ENCODE peak calls at places on chromosomes 1 and 21, in nine cellular contexts. One of them, this sample, is unnamed.

GRCh38 chr21:42010507-42011493 is 640 bp upstream of the ZBTB21 start:
- DNase-seq in brain microvascular endothelial cell: no peak
- DNase-seq in tibial artery: no peak
- DNase-seq in mammary epithelial cell: peak; percentile 37
- DNase-seq in mucosa of descending colon: peak; percentile 47
- DNase-seq in GM06990: no peak
- DNase-seq in psoas muscle: peak; percentile 28
- DNase-seq in upper lobe of left lung: no peak
- DNase-seq in MM.1S: peak; percentile 69
- DNase-seq in this sample: no peak

GRCh38 chr1:234581063-234581714 is 28.8 kb downstream of the IRF2BP2 start:
- DNase-seq in brain microvascular endothelial cell: no peak
- DNase-seq in tibial artery: no peak
- DNase-seq in mammary epithelial cell: no peak
- DNase-seq in mucosa of descending colon: no peak
- DNase-seq in GM06990: no peak
- DNase-seq in psoas muscle: no peak
- DNase-seq in upper lobe of left lung: no peak
- DNase-seq in MM.1S: no peak
- DNase-seq in this sample: no peak

GRCh38 chr1:65949933-65950332 is 157.2 kb downstream of the PDE4B start:
- DNase-seq in brain microvascular endothelial cell: no peak
- DNase-seq in tibial artery: no peak
- DNase-seq in mammary epithelial cell: no peak
- DNase-seq in mucosa of descending colon: no peak
- DNase-seq in GM06990: no peak
- DNase-seq in psoas muscle: no peak
- DNase-seq in upper lobe of left lung: no peak
- DNase-seq in MM.1S: no peak
- DNase-seq in this sample: no peak

GRCh38 chr1:24202556-24202955 is 15.5 kb upstream of the IFNLR1 start:
- DNase-seq in brain microvascular endothelial cell: no peak
- DNase-seq in tibial artery: no peak
- DNase-seq in mammary epithelial cell: no peak
- DNase-seq in mucosa of descending colon: no peak
- DNase-seq in GM06990: no peak
- DNase-seq in psoas muscle: no peak
- DNase-seq in upper lobe of left lung: peak; percentile 34
- DNase-seq in MM.1S: no peak
- DNase-seq in this sample: no peak

GRCh38 chr1:31324992-31325391 is 28.2 kb downstream of the ZCCHC17 start:
- DNase-seq in brain microvascular endothelial cell: no peak
- DNase-seq in tibial artery: no peak
- DNase-seq in mammary epithelial cell: no peak
- DNase-seq in mucosa of descending colon: no peak
- DNase-seq in GM06990: no peak
- DNase-seq in psoas muscle: no peak
- DNase-seq in upper lobe of left lung: no peak
- DNase-seq in MM.1S: no peak
- DNase-seq in this sample: no peak

GRCh38 chr21:45351061-45351460 is 53.9 kb upstream of the COL18A1 start:
- DNase-seq in brain microvascular endothelial cell: no peak
- DNase-seq in tibial artery: no peak
- DNase-seq in mammary epithelial cell: no peak
- DNase-seq in mucosa of descending colon: no peak
- DNase-seq in GM06990: no peak
- DNase-seq in psoas muscle: no peak
- DNase-seq in upper lobe of left lung: peak; percentile 61
- DNase-seq in MM.1S: no peak
- DNase-seq in this sample: no peak

GRCh38 chr1:211680752-211681327 is 5.4 kb upstream of the NEK2 start:
- DNase-seq in brain microvascular endothelial cell: peak; percentile 79
- DNase-seq in tibial artery: peak; percentile 49
- DNase-seq in mammary epithelial cell: peak; percentile 72
- DNase-seq in mucosa of descending colon: peak; percentile 62
- DNase-seq in GM06990: peak; percentile 73
- DNase-seq in psoas muscle: peak; percentile 59
- DNase-seq in upper lobe of left lung: peak; percentile 86
- DNase-seq in MM.1S: peak; percentile 94
- DNase-seq in this sample: peak; percentile 52

GRCh38 chr1:226891846-226892533 is 21.6 kb downstream of the PSEN2 start:
- DNase-seq in brain microvascular endothelial cell: peak; percentile 51
- DNase-seq in tibial artery: no peak
- DNase-seq in mammary epithelial cell: no peak
- DNase-seq in mucosa of descending colon: no peak
- DNase-seq in GM06990: no peak
- DNase-seq in psoas muscle: no peak
- DNase-seq in upper lobe of left lung: peak; percentile 51
- DNase-seq in MM.1S: no peak
- DNase-seq in this sample: no peak

GRCh38 chr1:233730809-233731208 is 116.9 kb downstream of the KCNK1 start:
- DNase-seq in brain microvascular endothelial cell: no peak
- DNase-seq in tibial artery: no peak
- DNase-seq in mammary epithelial cell: no peak
- DNase-seq in mucosa of descending colon: no peak
- DNase-seq in GM06990: no peak
- DNase-seq in psoas muscle: no peak
- DNase-seq in upper lobe of left lung: peak; percentile 4
- DNase-seq in MM.1S: no peak
- DNase-seq in this sample: no peak

GRCh38 chr21:16125274-16125673 is 395.5 kb downstream of the USP25 start:
- DNase-seq in brain microvascular endothelial cell: no peak
- DNase-seq in tibial artery: no peak
- DNase-seq in mammary epithelial cell: no peak
- DNase-seq in mucosa of descending colon: no peak
- DNase-seq in GM06990: no peak
- DNase-seq in psoas muscle: no peak
- DNase-seq in upper lobe of left lung: no peak
- DNase-seq in MM.1S: no peak
- DNase-seq in this sample: peak; percentile 62

GRCh38 chr1:224632381-224632871 is 16.3 kb downstream of the CNIH3 start:
- DNase-seq in brain microvascular endothelial cell: peak; percentile 91
- DNase-seq in tibial artery: no peak
- DNase-seq in mammary epithelial cell: no peak
- DNase-seq in mucosa of descending colon: no peak
- DNase-seq in GM06990: no peak
- DNase-seq in psoas muscle: no peak
- DNase-seq in upper lobe of left lung: no peak
- DNase-seq in MM.1S: no peak
- DNase-seq in this sample: no peak

GRCh38 chr1:40392206-40392605 is 18.7 kb downstream of the SMAP2 start:
- DNase-seq in brain microvascular endothelial cell: peak; percentile 57
- DNase-seq in tibial artery: no peak
- DNase-seq in mammary epithelial cell: no peak
- DNase-seq in mucosa of descending colon: no peak
- DNase-seq in GM06990: no peak
- DNase-seq in psoas muscle: no peak
- DNase-seq in upper lobe of left lung: no peak
- DNase-seq in MM.1S: no peak
- DNase-seq in this sample: no peak

GRCh38 chr1:24586970-24587820 is 31.3 kb downstream of the NCMAP start:
- DNase-seq in brain microvascular endothelial cell: peak; percentile 50
- DNase-seq in tibial artery: no peak
- DNase-seq in mammary epithelial cell: peak; percentile 39
- DNase-seq in mucosa of descending colon: peak; percentile 81
- DNase-seq in GM06990: no peak
- DNase-seq in psoas muscle: no peak
- DNase-seq in upper lobe of left lung: no peak
- DNase-seq in MM.1S: peak; percentile 77
- DNase-seq in this sample: no peak

GRCh38 chr21:41612674-41613250 is 104.8 kb upstream of the TMPRSS2 start:
- DNase-seq in brain microvascular endothelial cell: peak; percentile 42
- DNase-seq in tibial artery: peak; percentile 90
- DNase-seq in mammary epithelial cell: peak; percentile 93
- DNase-seq in mucosa of descending colon: peak; percentile 70
- DNase-seq in GM06990: no peak
- DNase-seq in psoas muscle: peak; percentile 83
- DNase-seq in upper lobe of left lung: peak; percentile 87
- DNase-seq in MM.1S: no peak
- DNase-seq in this sample: peak; percentile 97

GRCh38 chr1:230109871-230110667 is 43.0 kb downstream of the GALNT2 start:
- DNase-seq in brain microvascular endothelial cell: no peak
- DNase-seq in tibial artery: no peak
- DNase-seq in mammary epithelial cell: no peak
- DNase-seq in mucosa of descending colon: peak; percentile 40
- DNase-seq in GM06990: peak; percentile 83
- DNase-seq in psoas muscle: no peak
- DNase-seq in upper lobe of left lung: peak; percentile 34
- DNase-seq in MM.1S: peak; percentile 99
- DNase-seq in this sample: no peak

GRCh38 chr21:14878971-14879370 is 185.8 kb downstream of the NRIP1 start:
- DNase-seq in brain microvascular endothelial cell: no peak
- DNase-seq in tibial artery: no peak
- DNase-seq in mammary epithelial cell: peak; percentile 70
- DNase-seq in mucosa of descending colon: no peak
- DNase-seq in GM06990: no peak
- DNase-seq in psoas muscle: no peak
- DNase-seq in upper lobe of left lung: no peak
- DNase-seq in MM.1S: no peak
- DNase-seq in this sample: no peak

GRCh38 chr1:37605806-37606474 is 10.2 kb upstream of the GNL2 start:
- DNase-seq in brain microvascular endothelial cell: peak; percentile 3
- DNase-seq in tibial artery: no peak
- DNase-seq in mammary epithelial cell: no peak
- DNase-seq in mucosa of descending colon: no peak
- DNase-seq in GM06990: no peak
- DNase-seq in psoas muscle: no peak
- DNase-seq in upper lobe of left lung: no peak
- DNase-seq in MM.1S: no peak
- DNase-seq in this sample: no peak

GRCh38 chr1:221336141-221336540 is 405.7 kb downstream of the DUSP10 start:
- DNase-seq in brain microvascular endothelial cell: no peak
- DNase-seq in tibial artery: no peak
- DNase-seq in mammary epithelial cell: no peak
- DNase-seq in mucosa of descending colon: no peak
- DNase-seq in GM06990: no peak
- DNase-seq in psoas muscle: no peak
- DNase-seq in upper lobe of left lung: no peak
- DNase-seq in MM.1S: no peak
- DNase-seq in this sample: no peak

GRCh38 chr21:44420416-44421205 is 34.7 kb upstream of the LRRC3 start:
- DNase-seq in brain microvascular endothelial cell: no peak
- DNase-seq in tibial artery: no peak
- DNase-seq in mammary epithelial cell: no peak
- DNase-seq in mucosa of descending colon: no peak
- DNase-seq in GM06990: no peak
- DNase-seq in psoas muscle: no peak
- DNase-seq in upper lobe of left lung: peak; percentile 34
- DNase-seq in MM.1S: no peak
- DNase-seq in this sample: no peak

DNA sequence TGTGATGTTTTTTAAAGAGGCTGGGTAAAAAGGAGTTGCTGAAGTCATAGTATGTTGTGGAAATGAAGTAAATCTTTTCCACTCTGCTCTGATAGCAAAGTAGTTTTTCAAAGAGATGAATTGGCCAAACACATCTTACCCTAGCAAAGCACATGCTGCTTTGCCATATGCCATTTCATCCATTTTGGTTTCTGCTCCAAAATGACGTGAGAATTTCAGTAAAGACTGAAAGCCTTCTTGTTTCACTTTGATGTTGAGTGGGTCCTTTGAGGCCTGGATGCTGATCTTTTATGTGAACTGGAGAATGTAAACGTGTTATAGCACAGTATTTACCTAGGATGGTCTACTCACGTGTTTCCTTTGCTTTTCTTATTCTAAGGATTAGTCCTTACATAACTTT is 73.3 kb upstream of the PGD start:
- DNase-seq in brain microvascular endothelial cell: no peak
- DNase-seq in tibial artery: no peak
- DNase-seq in mammary epithelial cell: no peak
- DNase-seq in mucosa of descending colon: no peak
- DNase-seq in GM06990: no peak
- DNase-seq in psoas muscle: no peak
- DNase-seq in upper lobe of left lung: no peak
- DNase-seq in MM.1S: no peak
- DNase-seq in this sample: no peak
- H3K4me3 ChIP-seq in brain microvascular endothelial cell: no peak overlapping the region
- H3K4me3 ChIP-seq in tibial artery: no peak overlapping the region
- H3K4me3 ChIP-seq in mammary epithelial cell: no peak overlapping the region
- H3K4me3 ChIP-seq in mucosa of descending colon: no peak overlapping the region
- H3K4me3 ChIP-seq in GM06990: no peak overlapping the region
- H3K4me3 ChIP-seq in psoas muscle: no peak overlapping the region
- H3K4me3 ChIP-seq in upper lobe of left lung: no peak overlapping the region
- H3K4me3 ChIP-seq in MM.1S: no peak overlapping the region
- H3K4me3 ChIP-seq in this sample: no peak overlapping the region

GRCh38 chr1:18530567-18531502 is 50.1 kb downstream of the KLHDC7A start:
- DNase-seq in brain microvascular endothelial cell: no peak
- DNase-seq in tibial artery: no peak
- DNase-seq in mammary epithelial cell: no peak
- DNase-seq in mucosa of descending colon: peak; percentile 67
- DNase-seq in GM06990: no peak
- DNase-seq in psoas muscle: no peak
- DNase-seq in upper lobe of left lung: no peak
- DNase-seq in MM.1S: no peak
- DNase-seq in this sample: no peak
- TF ChIP-seq CTCF in brain microvascular endothelial cell: no peak
- TF ChIP-seq CTCF in tibial artery: no peak
- TF ChIP-seq CTCF in mammary epithelial cell: peak; percentile 1
- TF ChIP-seq CTCF in mucosa of descending colon: no peak
- TF ChIP-seq CTCF in GM06990: peak; percentile 58
- TF ChIP-seq CTCF in psoas muscle: no peak
- TF ChIP-seq CTCF in upper lobe of left lung: no peak
- TF ChIP-seq CTCF in MM.1S: peak; percentile 9
- TF ChIP-seq CTCF in this sample: no peak

GRCh38 chr1:167909691-167910180 is 4.2 kb downstream of the ADCY10 start:
- DNase-seq in brain microvascular endothelial cell: no peak
- DNase-seq in tibial artery: no peak
- DNase-seq in mammary epithelial cell: no peak
- DNase-seq in mucosa of descending colon: no peak
- DNase-seq in GM06990: peak; percentile 40
- DNase-seq in psoas muscle: no peak
- DNase-seq in upper lobe of left lung: no peak
- DNase-seq in MM.1S: peak; percentile 12
- DNase-seq in this sample: no peak
- H3K36me3 ChIP-seq in brain microvascular endothelial cell: no peaks in the 10 kb centered on the region
- H3K36me3 ChIP-seq in tibial artery: no peaks in the 10 kb centered on the region
- H3K36me3 ChIP-seq in mammary epithelial cell: no peaks in the 10 kb centered on the region
- H3K36me3 ChIP-seq in mucosa of descending colon: no peaks in the 10 kb centered on the region
- H3K36me3 ChIP-seq in GM06990: peaks cover 3% of the 10 kb centered on the region
- H3K36me3 ChIP-seq in psoas muscle: no peaks in the 10 kb centered on the region
- H3K36me3 ChIP-seq in upper lobe of left lung: no peaks in the 10 kb centered on the region
- H3K36me3 ChIP-seq in MM.1S: no peaks in the 10 kb centered on the region
- H3K36me3 ChIP-seq in this sample: no peaks in the 10 kb centered on the region

DNA sequence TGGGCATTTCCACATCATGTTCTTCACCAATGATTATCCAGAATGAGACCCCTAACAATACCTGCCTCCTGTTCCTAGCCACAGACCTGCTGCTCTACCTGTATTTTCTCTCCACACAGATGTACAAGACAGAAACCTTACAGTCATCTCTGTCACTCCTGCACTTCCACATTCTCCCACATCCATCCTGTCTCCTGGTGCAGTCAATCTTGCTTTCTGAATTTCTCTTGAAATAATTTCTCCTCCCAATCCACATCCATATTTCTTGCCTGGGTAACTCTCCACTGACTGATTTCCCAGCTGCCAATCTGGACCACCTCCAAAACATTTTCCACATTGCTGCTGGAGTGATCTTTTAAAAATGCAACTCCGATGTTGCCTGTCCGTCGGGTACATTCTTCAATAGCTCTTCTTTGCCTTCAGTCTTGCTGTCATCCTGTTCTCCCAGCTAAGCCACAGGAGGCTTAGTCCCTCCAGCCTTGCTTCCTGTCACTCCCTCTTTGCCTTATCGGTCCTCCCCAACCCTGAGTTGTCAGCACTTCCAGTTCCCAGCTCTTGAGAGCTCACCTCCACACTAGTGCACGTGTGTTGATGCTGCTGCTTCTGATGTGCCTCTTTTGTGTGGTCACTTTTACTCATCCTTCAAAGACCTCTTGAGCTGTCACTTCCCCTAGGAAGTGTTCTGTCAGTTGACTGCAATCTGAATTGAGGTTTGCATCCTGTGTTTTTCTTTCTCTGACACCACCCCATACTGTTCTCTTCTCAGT is 15.1 kb downstream of the UCK2 start:
- DNase-seq in brain microvascular endothelial cell: peak; percentile 34
- DNase-seq in tibial artery: no peak
- DNase-seq in mammary epithelial cell: no peak
- DNase-seq in mucosa of descending colon: no peak
- DNase-seq in GM06990: peak; percentile 36
- DNase-seq in psoas muscle: no peak
- DNase-seq in upper lobe of left lung: no peak
- DNase-seq in MM.1S: peak; percentile 94
- DNase-seq in this sample: no peak
- H3K4me3 ChIP-seq in brain microvascular endothelial cell: no peak overlapping the region
- H3K4me3 ChIP-seq in tibial artery: no peak overlapping the region
- H3K4me3 ChIP-seq in mammary epithelial cell: no peak overlapping the region
- H3K4me3 ChIP-seq in mucosa of descending colon: no peak overlapping the region
- H3K4me3 ChIP-seq in GM06990: no peak overlapping the region
- H3K4me3 ChIP-seq in psoas muscle: no peak overlapping the region
- H3K4me3 ChIP-seq in upper lobe of left lung: no peak overlapping the region
- H3K4me3 ChIP-seq in MM.1S: no peak overlapping the region
- H3K4me3 ChIP-seq in this sample: no peak overlapping the region

This sample was measured in BJ.